ENCODE peak calls at places on chromosomes 5 and 9, in six cellular contexts. N is GM23248; J is psoas muscle; Z is mesenchymal stem cell; G is effector memory CD4-positive, alpha-beta T cell; X is PC-9. W is an unnamed sample. For H3K4me1, the result is how much of the 10 kb centered on the place peaks cover.

GRCh38 chr9:113651896-113652295 is 188.4 kb downstream of the RGS3 start:
- DNase-seq in N (no peak), J (no peak), Z (no peak), G (no peak), X (no peak), W (no peak)

GRCh38 chr5:52760695-52761366 is 26.9 kb upstream of the ITGA1 start:
- DNase-seq in N (no peak), J (no peak), Z (no peak), G (no peak), X (no peak), W (no peak)

GRCh38 chr9:98795970-98796363 is 388 bp downstream of the ANKS6 start:
- DNase-seq in N (peak), J (peak), Z (peak), G (no peak), X (peak), W (no peak)

GRCh38 chr9:122367065-122367464 is 3.8 kb upstream of the PTGS1 start:
- DNase-seq in N (no peak), J (no peak), Z (no peak), G (no peak), X (no peak), W (no peak)

GRCh38 chr9:83733739-83734138 is 26.0 kb upstream of the UBQLN1 start:
- DNase-seq in N (no peak), J (no peak), Z (no peak), G (no peak), X (no peak), W (no peak)

GRCh38 chr5:56772767-56773166 is 42.6 kb upstream of the MAP3K1 start:
- DNase-seq in N (no peak), J (no peak), Z (no peak), G (no peak), X (no peak), W (no peak)

GRCh38 chr5:9009931-9010652 is 535.8 kb downstream of the SEMA5A start:
- DNase-seq in N (peak), J (no peak), Z (peak), G (no peak), X (no peak), W (no peak)

GRCh38 chr9:34590376-34591090 is 1.0 kb upstream of the CNTFR start:
- DNase-seq in N (no peak), J (peak), Z (peak), G (no peak), X (no peak), W (no peak)

GRCh38 chr5:122126711-122127385 is 2.5 kb upstream of the ZNF474 start:
- DNase-seq in N (peak), J (no peak), Z (no peak), G (no peak), X (no peak), W (no peak)

GRCh38 chr9:13033959-13034695 is 245.4 kb downstream of the MPDZ start:
- DNase-seq in N (peak), J (peak), Z (peak), G (no peak), X (peak), W (peak)

GRCh38 chr5:158407801-158408200 is 548.9 kb upstream of the CLINT1 start:
- DNase-seq in N (no peak), J (no peak), Z (no peak), G (no peak), X (no peak), W (no peak)

GRCh38 chr9:6968271-6968670 is 210.5 kb downstream of the KDM4C start:
- DNase-seq in N (peak), J (no peak), Z (no peak), G (no peak), X (no peak), W (no peak)

GRCh38 chr5:78221964-78222451 is 72.5 kb downstream of the AP3B1 start:
- DNase-seq in N (peak), J (no peak), Z (no peak), G (no peak), X (no peak), W (peak)

GRCh38 chr5:119340597-119341218 is 15.1 kb upstream of the TNFAIP8 start:
- DNase-seq in N (no peak), J (no peak), Z (no peak), G (peak), X (no peak), W (no peak)
- H3K4me1 ChIP-seq in N (under half), J (under half), Z (under half), G (half or more), X (under half), W (under half)

GRCh38 chr9:91282292-91282691 is 79.4 kb downstream of the AUH start:
- DNase-seq in N (peak), J (no peak), Z (peak), G (no peak), X (no peak), W (no peak)

GRCh38 chr9:91289244-91289643 is 72.5 kb downstream of the AUH start:
- DNase-seq in N (no peak), J (no peak), Z (no peak), G (no peak), X (no peak), W (no peak)

GRCh38 chr9:91285729-91286353 is 75.9 kb downstream of the AUH start:
- DNase-seq in N (no peak), J (no peak), Z (no peak), G (no peak), X (no peak), W (no peak)
- H3K4me1 ChIP-seq in N (under half), J (under half), Z (under half), G (under half), X (under half), W (under half)

DNA sequence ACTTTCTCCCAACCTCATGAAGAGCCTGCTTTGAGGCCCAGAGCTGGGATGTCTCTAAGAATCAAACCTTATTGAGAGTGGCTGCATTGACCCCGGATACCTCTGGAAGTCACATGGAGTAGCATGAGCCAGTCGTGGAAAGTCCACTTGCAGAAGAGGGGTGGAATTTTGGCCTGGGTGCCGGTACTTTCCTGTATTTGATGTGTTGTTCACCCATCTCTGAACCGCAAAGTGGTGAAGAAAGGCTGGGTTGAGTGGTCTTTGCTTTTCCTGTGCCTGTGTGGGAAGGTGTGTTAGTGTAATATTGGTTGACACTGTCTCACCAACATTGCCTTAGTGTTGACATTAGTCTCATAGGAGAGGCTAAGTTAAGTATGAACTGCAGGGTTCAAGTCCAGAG is 3.7 kb downstream of the OTULIN start:
- DNase-seq in N (no peak), J (no peak), Z (no peak), G (no peak), X (no peak), W (no peak)
- H3K4me1 ChIP-seq in N (under half), J (under half), Z (under half), G (half or more), X (under half), W (under half)

GRCh38 chr5:160462167-160462566 is 40.5 kb downstream of the PTTG1 start:
- DNase-seq in N (no peak), J (no peak), Z (no peak), G (no peak), X (no peak), W (no peak)
- H3K4me1 ChIP-seq in N (under half), J (under half), Z (under half), G (under half), X (under half), W (under half)

DNA sequence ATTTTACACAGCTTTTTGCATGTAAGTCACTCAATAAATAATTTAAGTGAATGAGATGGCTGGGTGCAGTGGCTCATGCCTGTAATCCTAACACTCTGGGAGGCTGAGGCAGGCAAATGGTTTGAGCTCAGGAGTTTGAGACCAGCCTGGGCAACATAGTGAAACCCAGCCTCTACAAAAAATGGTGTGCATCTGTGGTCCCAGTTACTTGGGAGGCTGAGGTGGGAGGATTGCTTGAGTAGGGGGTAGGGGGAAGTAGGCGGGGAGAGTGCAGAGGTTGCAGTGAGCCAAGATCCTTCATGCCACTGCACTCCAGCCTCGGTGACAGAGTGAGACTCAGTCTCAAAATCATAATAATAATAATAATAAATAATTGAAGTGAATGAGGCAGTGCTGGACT is 10.2 kb downstream of the KLF9 start:
- DNase-seq in N (no peak), J (no peak), Z (no peak), G (no peak), X (no peak), W (no peak)
- H3K4me1 ChIP-seq in N (under half), J (half or more), Z (under half), G (under half), X (under half), W (under half)

GRCh38 chr9:126675147-126675467 is 61.4 kb downstream of the LMX1B start:
- DNase-seq in N (no peak), J (no peak), Z (no peak), G (no peak), X (no peak), W (no peak)
- H3K4me1 ChIP-seq in N (under half), J (under half), Z (under half), G (under half), X (under half), W (under half)

GRCh38 chr5:16737620-16738364 is 121.0 kb upstream of the RETREG1 start:
- DNase-seq in N (no peak), J (no peak), Z (peak), G (no peak), X (peak), W (peak)
- H3K4me1 ChIP-seq in N (under half), J (under half), Z (under half), G (under half), X (under half), W (under half)

GRCh38 chr9:116549061-116549664 is 137.9 kb upstream of the TRIM32 start:
- DNase-seq in N (peak), J (peak), Z (peak), G (no peak), X (peak), W (peak)

GRCh38 chr9:116549786-116550660 is 137.1 kb upstream of the TRIM32 start:
- DNase-seq in N (peak), J (no peak), Z (peak), G (no peak), X (no peak), W (no peak)

GRCh38 chr9:116547729-116548426 is 139.2 kb upstream of the TRIM32 start:
- DNase-seq in N (no peak), J (no peak), Z (no peak), G (no peak), X (no peak), W (no peak)

GRCh38 chr9:116544896-116545295 is 142.2 kb upstream of the TRIM32 start:
- DNase-seq in N (no peak), J (no peak), Z (no peak), G (no peak), X (no peak), W (no peak)

GRCh38 chr9:116546711-116547581 is 140.2 kb upstream of the TRIM32 start:
- DNase-seq in N (peak), J (no peak), Z (peak), G (no peak), X (no peak), W (no peak)
- H3K4me1 ChIP-seq in N (half or more), J (under half), Z (under half), G (under half), X (under half), W (under half)